ENCODE peak calls at places on chromosomes 7 and 10, in four cellular contexts. C, I, F and E are unnamed samples.

GRCh38 chr10:4851176-4851575 is 25.2 kb downstream of the AKR1E2 start:
- DNase-seq in F (no peak), C (no peak), I (no peak), E (no peak)

GRCh38 chr10:14571866-14572507 is 202.7 kb downstream of the FAM107B start:
- DNase-seq in C (peak), F (no peak), I (peak), E (peak)

GRCh38 chr10:7626283-7626682 is 40.5 kb downstream of the ITIH5 start:
- DNase-seq in F (no peak), C (no peak), I (no peak), E (no peak)

GRCh38 chr10:30116254-30116573 is 56.8 kb upstream of the JCAD start:
- DNase-seq in I (no peak), C (no peak), F (no peak), E (no peak)

GRCh38 chr7:131336956-131337355 is 9.3 kb downstream of the MKLN1 start:
- DNase-seq in I (peak), F (no peak), C (peak), E (no peak)

GRCh38 chr7:127776776-127777390 is 124.9 kb downstream of the SND1 start:
- DNase-seq in C (no peak), F (no peak), I (peak), E (no peak)

GRCh38 chr10:122230222-122230621 is 40.9 kb upstream of the BTBD16 start:
- DNase-seq in I (no peak), C (no peak), F (no peak), E (no peak)

GRCh38 chr10:18868919-18869318 is 179.7 kb upstream of the MALRD1 start:
- DNase-seq in F (no peak), I (no peak), C (no peak), E (no peak)

GRCh38 chr10:63887026-63887589 is 365.9 kb downstream of the REEP3 start:
- DNase-seq in I (no peak), C (peak), F (peak), E (no peak)

GRCh38 chr10:63887600-63888396 is 366.6 kb downstream of the REEP3 start:
- DNase-seq in F (no peak), C (no peak), I (no peak), E (no peak)

GRCh38 chr10:63886281-63887025 is 365.3 kb downstream of the REEP3 start:
- DNase-seq in C (no peak), F (no peak), I (no peak), E (no peak)

GRCh38 chr10:63885159-63885558 is 364.0 kb downstream of the REEP3 start:
- DNase-seq in C (no peak), F (no peak), I (no peak), E (no peak)

DNA sequence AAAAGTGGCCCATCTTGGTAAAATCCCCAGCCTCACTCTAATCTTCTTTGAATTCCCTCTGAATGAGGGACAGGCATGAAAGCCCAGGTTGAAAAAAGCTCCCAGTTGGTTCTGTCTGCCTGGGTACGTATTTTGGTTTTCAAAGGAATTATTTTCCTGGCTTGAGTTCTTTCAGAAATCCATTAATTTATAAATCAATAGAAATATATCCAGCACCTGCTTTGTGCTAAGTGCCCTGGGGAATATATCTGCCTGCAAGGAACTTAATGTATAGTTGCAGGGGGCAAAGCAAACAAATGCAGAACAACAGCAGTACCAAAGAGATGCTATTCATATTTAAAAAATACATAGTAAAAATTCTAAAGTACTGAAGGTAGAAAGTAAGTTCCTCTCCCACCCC is 362.7 kb downstream of the REEP3 start:
- DNase-seq in I (no peak), F (peak), C (no peak), E (no peak)
- H2AFZ ChIP-seq in I (no peak), F (no peak), C (no peak), E (no peak)

DNA sequence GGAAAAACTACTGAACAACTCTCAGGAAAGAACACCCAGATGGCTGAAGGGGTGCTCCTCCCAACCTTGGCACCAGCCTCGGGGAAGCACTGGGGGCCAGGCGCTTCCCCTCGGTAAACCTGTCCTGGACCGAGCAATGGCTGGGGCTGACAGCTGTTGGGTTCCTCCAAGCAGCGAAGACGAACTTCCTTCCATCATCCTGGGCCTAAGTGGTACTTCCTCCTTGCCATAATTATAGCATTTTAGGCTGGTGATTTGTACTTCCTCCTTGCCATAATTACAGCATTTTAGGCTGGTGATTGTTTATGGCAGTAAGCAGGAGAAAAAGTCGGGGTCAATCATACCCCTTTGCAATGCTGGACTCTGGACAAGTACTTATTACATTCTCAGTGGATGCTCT is 69.3 kb downstream of the MYOF start:
- DNase-seq in C (no peak), I (no peak), F (no peak), E (peak)
- H2AFZ ChIP-seq in C (no peak), I (no peak), F (peak), E (peak)

GRCh38 chr10:103467391-103467790 is 8.7 kb upstream of the CALHM1 start:
- DNase-seq in F (no peak), I (no peak), C (no peak), E (no peak)
- H2AFZ ChIP-seq in F (no peak), I (no peak), C (no peak), E (no peak)

GRCh38 chr7:6273380-6273837 is 985 bp upstream of the CYTH3 start:
- DNase-seq in C (peak), F (no peak), I (no peak), E (no peak)

GRCh38 chr7:6271091-6271658 is 1.2 kb downstream of the CYTH3 start:
- DNase-seq in F (peak), I (peak), C (no peak), E (no peak)

GRCh38 chr7:6272481-6273323 is at the start of gene CYTH3:
- DNase-seq in F (peak), C (peak), I (peak), E (peak)

GRCh38 chr7:6273917-6274630 is 1.6 kb upstream of the CYTH3 start:
- DNase-seq in I (no peak), C (no peak), F (no peak), E (no peak)

DNA sequence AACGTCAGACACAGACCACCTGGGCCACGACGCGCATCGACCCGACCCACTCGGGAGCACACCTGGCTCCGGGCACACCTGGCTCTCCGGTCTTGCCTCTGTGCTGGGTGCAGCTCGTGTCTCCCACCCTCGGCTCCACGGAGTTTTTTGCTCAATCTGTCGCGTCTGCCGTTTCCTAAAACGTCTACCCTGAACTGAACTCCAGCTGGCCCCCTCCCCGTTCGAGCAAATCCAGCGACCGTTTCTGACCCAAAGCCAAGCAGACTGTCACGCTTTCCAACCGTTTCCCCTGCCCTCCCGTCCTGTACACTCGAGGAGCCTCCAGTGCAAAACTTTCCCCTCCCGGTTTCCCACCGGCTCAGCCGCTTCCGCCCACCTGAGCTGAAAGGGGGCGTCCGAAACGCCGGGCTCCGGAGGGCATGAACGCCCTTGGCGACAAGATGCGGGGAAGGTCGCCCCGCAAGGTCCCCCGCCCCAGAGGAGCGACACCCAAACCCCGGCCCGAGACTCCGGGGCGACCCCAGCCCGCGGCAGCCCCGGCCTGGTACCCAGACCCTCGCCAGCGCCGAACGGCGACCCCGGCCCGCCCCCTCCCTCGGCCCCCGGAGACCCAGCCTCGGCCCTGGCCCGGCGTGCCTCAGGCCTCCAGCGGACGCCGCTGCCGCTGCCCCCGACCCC is 591 bp downstream of the CYTH3 start:
- DNase-seq in F (no peak), C (no peak), I (no peak), E (peak)
- H2AFZ ChIP-seq in F (peak), C (no peak), I (peak), E (peak)

GRCh38 chr10:126130291-126130710 is 233.9 kb downstream of the FANK1 start:
- DNase-seq in I (peak), F (no peak), C (no peak), E (no peak)
- H2AFZ ChIP-seq in I (no peak), F (no peak), C (no peak), E (no peak)